ENCODE peak calls at places on chromosomes 13 and 19, in eight cellular contexts. W is adrenal gland, Q is spleen, Y is gastrocnemius medialis, K is transverse colon, H is uterus, F is ovary, E is heart left ventricle. Z is an unnamed sample.

GRCh38 chr13:81051873-81052272 is 710.9 kb upstream of the SPRY2 start:
- DNase-seq in W (no peak), Q (no peak), Y (no peak), K (no peak), H (no peak), F (no peak), E (no peak), Z (no peak)

GRCh38 chr19:32566246-32566830 is 14.7 kb upstream of the PDCD5 start:
- DNase-seq in W (no peak), Q (no peak), Y (no peak), K (no peak), H (no peak), F (no peak), E (no peak), Z (no peak)

GRCh38 chr13:90696254-90696653 is 651.2 kb upstream of the MIR17HG start:
- DNase-seq in W (no peak), Q (no peak), Y (no peak), K (no peak), H (no peak), F (no peak), E (no peak), Z (no peak)

GRCh38 chr13:50712882-50713281 is 130.6 kb downstream of the DLEU7 start:
- DNase-seq in W (no peak), Q (no peak), Y (no peak), K (no peak), H (no peak), F (no peak), E (no peak), Z (no peak)

GRCh38 chr13:109151696-109152095 is 522.3 kb downstream of the MYO16 start:
- DNase-seq in W (no peak), Q (no peak), Y (no peak), K (no peak), H (no peak), F (no peak), E (no peak), Z (no peak)

GRCh38 chr13:38381840-38382239 is 32.2 kb downstream of the UFM1 start:
- DNase-seq in W (peak), Q (no peak), Y (no peak), K (no peak), H (no peak), F (no peak), E (peak), Z (no peak)

GRCh38 chr13:29418026-29418425 is 177.5 kb downstream of the SLC7A1 start:
- DNase-seq in W (no peak), Q (no peak), Y (no peak), K (no peak), H (no peak), F (no peak), E (no peak), Z (no peak)

GRCh38 chr19:35154535-35155406 is at the start of gene FXYD5:
- DNase-seq in W (peak), Q (peak), Y (no peak), K (peak), H (peak), F (peak), E (peak), Z (peak)

GRCh38 chr19:14113762-14114414 is 3.7 kb downstream of the PRKACA start:
- DNase-seq in W (peak), Q (peak), Y (peak), K (peak), H (no peak), F (peak), E (peak), Z (no peak)

GRCh38 chr13:101572456-101572855 is 120.0 kb downstream of the ITGBL1 start:
- DNase-seq in W (no peak), Q (no peak), Y (no peak), K (no peak), H (no peak), F (no peak), E (no peak), Z (no peak)

GRCh38 chr13:79405501-79405830 is 589 bp downstream of the RBM26 start:
- DNase-seq in W (peak), Q (no peak), Y (no peak), K (no peak), H (no peak), F (no peak), E (no peak), Z (no peak)

GRCh38 chr13:44903596-44903995 is 85.7 kb downstream of the NUFIP1 start:
- DNase-seq in W (peak), Q (no peak), Y (peak), K (peak), H (peak), F (peak), E (peak), Z (peak)

GRCh38 chr19:50061650-50062049 is 35.8 kb downstream of the ZNF473 start:
- DNase-seq in W (no peak), Q (no peak), Y (no peak), K (no peak), H (no peak), F (no peak), E (no peak), Z (no peak)

GRCh38 chr19:12665281-12665573 is 1.3 kb downstream of the MAN2B1 start:
- DNase-seq in W (no peak), Q (peak), Y (no peak), K (peak), H (no peak), F (no peak), E (peak), Z (peak)

GRCh38 chr13:113035209-113035800 is 66.3 kb downstream of the MCF2L start:
- DNase-seq in W (no peak), Q (no peak), Y (no peak), K (no peak), H (no peak), F (no peak), E (no peak), Z (no peak)

GRCh38 chr13:87444135-87444534 is 227.0 kb upstream of the SLITRK5 start:
- DNase-seq in W (no peak), Q (no peak), Y (no peak), K (no peak), H (no peak), F (no peak), E (no peak), Z (no peak)

GRCh38 chr13:27973956-27974662 is 5.0 kb upstream of the CDX2 start:
- DNase-seq in W (peak), Q (no peak), Y (no peak), K (no peak), H (no peak), F (no peak), E (no peak), Z (peak)

GRCh38 chr19:17076539-17076919 is 952 bp downstream of the MYO9B start:
- DNase-seq in W (peak), Q (peak), Y (no peak), K (peak), H (no peak), F (no peak), E (no peak), Z (no peak)

GRCh38 chr19:2041686-2042484 is 9.2 kb downstream of the MKNK2 start:
- DNase-seq in W (peak), Q (peak), Y (peak), K (peak), H (peak), F (peak), E (peak), Z (peak)

GRCh38 chr13:90154311-90154960 is 1193.1 kb upstream of the MIR17HG start:
- DNase-seq in W (no peak), Q (no peak), Y (no peak), K (no peak), H (no peak), F (no peak), E (no peak), Z (no peak)

GRCh38 chr19:18364826-18365528 is 21.0 kb upstream of the GDF15 start:
- DNase-seq in W (peak), Q (no peak), Y (peak), K (peak), H (peak), F (peak), E (peak), Z (peak)
- TF ChIP-seq POLR2A in W (peak), Q (no peak), Y (no peak), K (no peak), H (no peak), F (no peak), E (no peak), Z (no peak)

DNA sequence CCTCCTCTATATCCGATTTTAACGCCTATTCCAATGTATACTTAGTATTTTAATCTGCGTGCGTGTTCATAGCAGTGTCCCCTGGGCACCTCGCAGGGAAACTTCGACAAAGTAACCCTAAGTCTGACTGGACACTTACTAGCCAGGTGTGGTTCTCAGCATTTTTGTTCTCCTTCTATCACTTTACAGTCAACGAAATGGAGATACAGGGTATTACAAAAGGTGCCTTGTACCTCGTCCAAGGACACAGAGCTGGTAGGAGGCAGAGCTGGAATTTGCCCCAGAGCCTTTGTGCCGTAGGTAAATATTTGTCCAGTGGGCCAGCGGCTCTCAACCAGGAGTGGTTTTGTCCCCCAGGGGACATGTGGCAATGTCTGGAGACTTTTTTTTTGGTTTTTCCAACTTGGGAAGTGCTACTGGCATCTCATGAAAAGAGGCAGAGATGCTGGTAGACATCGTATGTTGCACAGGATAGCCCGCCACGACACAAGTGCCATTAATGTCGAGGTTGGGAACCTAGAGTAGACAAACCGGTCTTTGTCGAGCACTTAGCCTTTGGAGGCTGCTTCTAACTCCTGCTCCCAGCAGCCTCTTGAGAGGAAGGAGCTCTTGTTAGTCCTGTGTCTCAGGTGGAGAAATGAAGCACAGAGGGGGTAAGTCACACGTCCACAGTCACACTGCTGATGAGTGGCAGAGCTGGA is 1.1 kb downstream of the ZNF444 start:
- DNase-seq in W (no peak), Q (no peak), Y (no peak), K (peak), H (no peak), F (no peak), E (no peak), Z (peak)
- H3K27ac ChIP-seq in W (peak), Q (no peak), Y (peak), K (peak), H (peak), F (no peak), E (peak), Z (peak)

GRCh38 chr19:45713141-45713540 is 17.6 kb downstream of the FBXO46 start:
- DNase-seq in W (no peak), Q (no peak), Y (no peak), K (no peak), H (no peak), F (no peak), E (no peak), Z (no peak)

GRCh38 chr19:45716314-45717130 is 14.2 kb downstream of the FBXO46 start:
- DNase-seq in W (no peak), Q (no peak), Y (no peak), K (peak), H (no peak), F (no peak), E (no peak), Z (no peak)

GRCh38 chr19:45717131-45717982 is 13.3 kb downstream of the FBXO46 start:
- DNase-seq in W (peak), Q (peak), Y (peak), K (peak), H (peak), F (peak), E (peak), Z (peak)

GRCh38 chr19:45715139-45715538 is 15.6 kb downstream of the FBXO46 start:
- DNase-seq in W (no peak), Q (no peak), Y (no peak), K (no peak), H (no peak), F (no peak), E (no peak), Z (no peak)

DNA sequence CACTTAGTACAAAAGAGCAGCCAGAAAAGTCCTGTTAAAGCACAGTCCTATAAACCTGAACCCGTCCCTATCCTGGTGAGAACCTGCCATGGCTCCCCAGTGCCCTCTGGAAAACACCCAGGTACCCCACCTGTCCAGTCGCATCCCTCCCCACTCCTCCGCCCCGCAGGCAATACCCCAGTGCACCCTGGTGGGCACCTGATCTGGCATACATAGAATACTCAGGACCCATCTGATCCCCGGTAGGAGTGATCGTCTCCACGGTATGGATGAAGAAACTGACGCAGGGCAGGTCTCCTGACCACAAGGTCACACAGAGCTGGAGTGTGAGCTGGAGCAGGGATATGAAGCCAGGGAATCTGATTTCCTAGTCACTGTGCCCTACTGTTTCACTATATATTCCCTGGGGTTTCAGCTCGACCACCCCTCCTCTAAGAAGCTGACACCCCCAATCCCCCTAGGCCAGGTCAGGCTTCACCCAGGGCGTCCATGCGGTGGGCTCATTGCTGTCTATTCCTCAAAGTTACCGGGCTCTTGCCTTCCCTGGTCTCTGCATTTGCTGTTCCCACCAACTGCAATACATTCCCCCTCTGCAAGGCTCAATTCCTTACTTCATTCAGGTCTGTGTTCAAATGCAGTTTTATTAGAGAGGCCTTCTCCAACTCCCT is 12.6 kb downstream of the FBXO46 start:
- DNase-seq in W (peak), Q (peak), Y (no peak), K (no peak), H (no peak), F (no peak), E (no peak), Z (no peak)
- TF ChIP-seq POLR2A in W (peak), Q (no peak), Y (no peak), K (no peak), H (no peak), F (no peak), E (no peak), Z (no peak)

DNA sequence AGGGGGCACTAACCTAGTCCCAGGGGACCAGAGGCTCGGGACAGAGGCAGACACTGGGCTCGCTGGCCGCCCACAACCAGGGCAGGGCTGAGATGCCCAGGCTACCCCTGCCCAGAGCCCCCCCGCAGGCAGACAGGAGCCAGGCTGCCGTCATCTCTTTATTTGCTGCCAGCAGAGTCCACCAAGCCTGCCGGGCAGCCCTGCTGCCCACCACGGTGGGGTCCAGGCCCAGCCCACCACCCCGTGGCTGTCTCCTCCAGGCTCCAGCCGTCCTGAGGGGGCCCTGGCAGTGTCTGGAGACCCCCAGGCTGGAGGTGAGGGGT is 5.0 kb downstream of the TEKTIP1 start:
- DNase-seq in W (no peak), Q (no peak), Y (no peak), K (no peak), H (no peak), F (no peak), E (no peak), Z (no peak)
- H3K27ac ChIP-seq in W (no peak), Q (no peak), Y (no peak), K (no peak), H (no peak), F (no peak), E (no peak), Z (no peak)